ENCODE peak calls at places on chromosomes 5 and 9, in nine cellular contexts. S is CD8-positive, alpha-beta memory T cell; U is Peyer's patch; Z is ovary; C is testis; R is left ventricle myocardium inferior; P is psoas muscle; M is small intestine; N is CD8-positive, alpha-beta T cell. I is an unnamed sample.

GRCh38 chr5:1526681-1527131 is 2.9 kb upstream of the LPCAT1 start:
- DNase-seq in R (no peak), S (no peak), P (peak; percentile 6), Z (peak; percentile 6), C (peak; percentile 9), U (no peak), N (no peak), M (no peak), I (peak; percentile 40)

GRCh38 chr5:42772265-42772993 is 15.8 kb downstream of the CCDC152 start:
- DNase-seq in R (no peak), Z (no peak), M (no peak), S (no peak), N (no peak), C (no peak), U (no peak), P (no peak), I (no peak)

GRCh38 chr5:125311743-125312142 is 565.3 kb upstream of the ZNF608 start:
- DNase-seq in C (no peak), R (no peak), U (no peak), P (no peak), S (no peak), Z (no peak), N (no peak), M (no peak), I (no peak)

GRCh38 chr5:89267764-89268163 is 384.8 kb upstream of the MEF2C start:
- DNase-seq in S (no peak), C (no peak), P (no peak), N (no peak), Z (no peak), R (no peak), M (no peak), U (no peak), I (no peak)

GRCh38 chr9:136190656-136191548 is 14.0 kb downstream of the LHX3 start:
- DNase-seq in C (no peak), P (no peak), S (no peak), M (no peak), Z (no peak), R (no peak), N (no peak), U (no peak), I (peak; percentile 14)

GRCh38 chr9:76818271-76818670 is 54.0 kb downstream of the PCA3 start:
- DNase-seq in C (peak; percentile 41), U (no peak), Z (peak; percentile 83), P (peak; percentile 64), R (peak; percentile 27), S (no peak), N (no peak), M (peak; percentile 87), I (peak; percentile 75)

GRCh38 chr5:80662108-80662507 is 7.3 kb upstream of the DHFR start:
- DNase-seq in P (no peak), U (no peak), C (no peak), M (no peak), N (no peak), R (no peak), S (no peak), Z (no peak), I (no peak)

GRCh38 chr9:109481747-109482325 is 16.3 kb downstream of the PTPN3 start:
- DNase-seq in C (peak; percentile 37), S (no peak), R (no peak), Z (no peak), N (no peak), U (no peak), M (no peak), P (no peak), I (no peak)

GRCh38 chr5:154721476-154722058 is 33.6 kb upstream of the LARP1 start:
- DNase-seq in M (no peak), R (no peak), U (no peak), S (no peak), P (no peak), N (no peak), Z (no peak), C (no peak), I (no peak)

GRCh38 chr9:88198346-88198807 is 60.1 kb upstream of the SPATA31C2 start:
- DNase-seq in U (no peak), Z (no peak), M (peak; percentile 30), P (no peak), C (no peak), N (no peak), S (no peak), R (no peak), I (no peak)

GRCh38 chr5:175883506-175883905 is 12.1 kb downstream of the CPLX2 start:
- DNase-seq in S (no peak), M (no peak), C (no peak), N (no peak), R (no peak), P (no peak), U (no peak), Z (no peak), I (no peak)

GRCh38 chr9:76773051-76773450 is 8.8 kb downstream of the PCA3 start:
- DNase-seq in R (no peak), M (no peak), U (no peak), N (no peak), S (no peak), C (no peak), P (no peak), Z (no peak), I (no peak)

GRCh38 chr5:141392429-141393198 is at the start of gene PCDHGA8:
- DNase-seq in M (no peak), C (no peak), R (no peak), S (no peak), Z (no peak), P (no peak), N (no peak), U (no peak), I (no peak)
- H3K4me3 ChIP-seq in M (no peak within 1 kb of the TSS), C (peak within 1 kb of the TSS; percentile 38), R (no peak within 1 kb of the TSS), S (no peak within 1 kb of the TSS), Z (no peak within 1 kb of the TSS), P (no peak within 1 kb of the TSS), N (no peak within 1 kb of the TSS), U (no peak within 1 kb of the TSS), I (no peak within 1 kb of the TSS)

GRCh38 chr9:79630521-79631403 is 59.0 kb downstream of the TLE4 start:
- DNase-seq in C (no peak), M (no peak), U (no peak), R (no peak), N (no peak), S (no peak), Z (no peak), P (no peak), I (no peak)
- H3K27ac ChIP-seq in C (no peak overlapping the region), M (no peak overlapping the region), U (no peak overlapping the region), R (no peak overlapping the region), N (no peak overlapping the region), S (no peak overlapping the region), Z (no peak overlapping the region), P (no peak overlapping the region), I (no peak overlapping the region)

DNA sequence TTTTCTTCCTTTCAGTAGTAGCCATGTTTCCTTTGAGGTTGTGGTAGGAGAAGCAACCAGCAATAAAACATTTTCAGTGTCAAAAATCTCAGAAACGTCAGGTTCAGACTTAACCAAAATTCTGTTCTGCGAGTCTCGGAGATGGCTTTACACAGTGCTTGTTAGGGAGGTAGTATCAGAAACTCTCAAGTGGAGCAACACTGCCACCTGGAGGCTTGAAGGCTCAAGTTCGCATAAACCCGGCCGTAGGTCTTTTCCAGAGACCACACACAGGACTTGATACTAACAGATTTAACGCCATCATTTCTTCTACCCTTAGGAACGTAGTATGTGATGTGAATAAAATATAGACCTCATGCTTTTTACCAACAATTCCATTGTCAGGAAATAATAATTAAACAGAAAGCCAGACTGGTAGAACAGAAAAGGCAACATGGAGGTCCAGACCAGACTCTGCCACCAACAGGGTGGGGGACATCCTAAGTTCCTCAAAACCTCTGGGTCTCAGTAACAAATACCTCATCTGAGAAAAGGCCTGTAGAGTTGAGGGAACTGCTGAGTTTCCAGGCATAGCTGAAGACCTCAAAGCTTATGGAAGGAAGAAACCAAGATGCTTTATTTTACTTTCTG is 8.5 kb downstream of the PTGER4 start:
- DNase-seq in R (peak; percentile 78), U (peak; percentile 80), N (peak; percentile 91), S (peak; percentile 87), C (peak; percentile 92), M (peak; percentile 87), Z (peak; percentile 60), P (peak; percentile 70), I (peak; percentile 75)
- H3K4me3 ChIP-seq in R (peak overlapping the region; percentile 95), U (peak overlapping the region; percentile 75), N (no peak overlapping the region), S (peak overlapping the region; percentile 1), C (no peak overlapping the region), M (peak overlapping the region; percentile 60), Z (no peak overlapping the region), P (peak overlapping the region; percentile 76), I (peak overlapping the region; percentile 39)

DNA sequence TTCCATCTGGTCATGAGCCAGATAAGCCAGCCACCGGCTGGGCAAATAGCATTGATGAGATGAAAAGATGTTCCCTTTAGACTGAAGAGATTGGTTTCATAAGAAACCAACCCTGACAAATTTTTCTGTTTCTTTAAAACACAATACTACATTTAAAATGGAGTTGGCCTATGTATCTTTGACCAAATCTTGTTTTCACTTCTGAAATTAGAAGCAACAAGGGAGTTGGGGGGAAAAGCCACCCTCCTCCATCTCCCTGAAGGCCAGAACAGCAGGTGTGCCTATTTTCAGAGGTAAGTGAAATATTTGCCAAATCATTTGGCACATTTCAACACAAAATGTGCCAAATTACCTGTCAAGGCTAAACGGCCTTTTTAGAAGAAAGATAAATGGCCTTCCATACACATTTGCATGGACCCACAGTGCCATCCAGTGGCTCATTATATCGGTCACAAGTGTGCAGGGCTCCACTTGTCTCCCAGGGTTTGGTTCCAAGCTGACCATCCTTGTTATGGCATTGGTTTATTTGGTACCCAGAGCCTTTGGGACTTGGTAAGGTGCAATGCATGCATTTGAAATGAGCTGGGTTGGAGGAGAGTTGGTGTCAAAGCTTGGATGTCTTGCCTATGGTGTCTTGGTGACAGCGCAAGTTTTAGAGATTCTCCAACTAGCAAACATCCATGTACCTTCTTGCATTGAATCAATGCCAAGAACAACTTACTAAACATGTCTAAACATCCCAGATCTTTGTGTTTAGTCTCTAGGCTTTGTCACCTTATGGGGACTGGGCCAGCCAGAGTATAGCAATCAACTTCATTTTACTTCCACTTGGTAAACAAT is 372.0 kb upstream of the KIF2A start:
- DNase-seq in M (peak; percentile 64), C (peak; percentile 76), P (no peak), R (no peak), S (no peak), N (no peak), Z (peak; percentile 12), U (no peak), I (no peak)
- H3K27ac ChIP-seq in M (no peak overlapping the region), C (no peak overlapping the region), P (no peak overlapping the region), R (no peak overlapping the region), S (no peak overlapping the region), N (no peak overlapping the region), Z (no peak overlapping the region), U (no peak overlapping the region), I (no peak overlapping the region)